ENCODE peak calls at places on chromosomes 11 and 22, in ten cellular contexts. G, D, V, U, I, X, S, C, T and Q are unnamed samples.

GRCh38 chr22:45682069-45682468 is 10.4 kb downstream of the ATXN10 start:
- DNase-seq in G (peak), D (no peak), V (no peak), U (no peak), I (no peak), X (no peak), S (no peak), C (no peak), T (no peak), Q (no peak)

GRCh38 chr11:73141031-73141308 is 1.1 kb downstream of the FCHSD2 start:
- DNase-seq in G (no peak), D (peak), V (peak), U (no peak), I (no peak), X (peak), S (no peak), C (peak), T (no peak), Q (peak)

GRCh38 chr11:125910450-125910849 is 6.1 kb downstream of the DDX25 start:
- DNase-seq in G (no peak), D (no peak), V (no peak), U (no peak), I (no peak), X (no peak), S (no peak), C (no peak), T (no peak), Q (no peak)

GRCh38 chr22:44753189-44754042 is 1.0 kb downstream of the ARHGAP8 start:
- DNase-seq in G (no peak), D (no peak), V (no peak), U (no peak), I (no peak), X (no peak), S (peak), C (no peak), T (no peak), Q (no peak)

GRCh38 chr11:128509990-128510389 is 77.4 kb downstream of the ETS1 start:
- DNase-seq in G (no peak), D (no peak), V (no peak), U (no peak), I (peak), X (no peak), S (no peak), C (no peak), T (no peak), Q (no peak)

GRCh38 chr11:12789574-12789973 is 115.4 kb downstream of the TEAD1 start:
- DNase-seq in G (no peak), D (no peak), V (no peak), U (no peak), I (no peak), X (no peak), S (no peak), C (no peak), T (no peak), Q (no peak)

GRCh38 chr11:71548120-71548519 is at the start of gene KRTAP5-9:
- DNase-seq in G (no peak), D (no peak), V (no peak), U (no peak), I (no peak), X (no peak), S (no peak), C (no peak), T (no peak), Q (no peak)

GRCh38 chr11:36150986-36151385 is 138.2 kb downstream of the COMMD9 start:
- DNase-seq in G (no peak), D (no peak), V (no peak), U (no peak), I (no peak), X (no peak), S (no peak), C (no peak), T (no peak), Q (no peak)

GRCh38 chr11:62757846-62758788 is 3.3 kb upstream of the POLR2G start:
- DNase-seq in G (no peak), D (no peak), V (no peak), U (no peak), I (no peak), X (no peak), S (no peak), C (no peak), T (no peak), Q (no peak)

GRCh38 chr11:80307676-80308075 is 866.8 kb upstream of the TENM4 start:
- DNase-seq in G (no peak), D (no peak), V (no peak), U (no peak), I (no peak), X (no peak), S (no peak), C (no peak), T (no peak), Q (no peak)

GRCh38 chr11:70443043-70444030 is 45.0 kb downstream of the CTTN start:
- DNase-seq in G (no peak), D (no peak), V (no peak), U (no peak), I (no peak), X (no peak), S (no peak), C (no peak), T (no peak), Q (no peak)

GRCh38 chr22:25540912-25541660 is 23.4 kb upstream of the GRK3 start:
- DNase-seq in G (no peak), D (no peak), V (no peak), U (no peak), I (no peak), X (no peak), S (no peak), C (peak), T (no peak), Q (no peak)

GRCh38 chr11:35677904-35678303 is 15.3 kb downstream of the TRIM44 start:
- DNase-seq in G (no peak), D (no peak), V (no peak), U (no peak), I (no peak), X (no peak), S (no peak), C (no peak), T (no peak), Q (no peak)